ENCODE peak calls at places on chromosomes 13 and 19, in five cellular contexts. One of them, this sample, is unnamed.

GRCh38 chr13:28744656-28745055 is 25.9 kb upstream of the SLC46A3 start:
- DNase-seq in transverse colon: no peak
- DNase-seq in fibroblast of pulmonary artery: no peak
- DNase-seq in mucosa of descending colon: no peak
- DNase-seq in brain microvascular endothelial cell: no peak
- DNase-seq in this sample: no peak

GRCh38 chr19:58021541-58022282 is 12.1 kb upstream of the ZSCAN1 start:
- DNase-seq in transverse colon: peak; percentile 27
- DNase-seq in fibroblast of pulmonary artery: peak; percentile 50
- DNase-seq in mucosa of descending colon: peak; percentile 64
- DNase-seq in brain microvascular endothelial cell: peak; percentile 9
- DNase-seq in this sample: peak; percentile 22

GRCh38 chr13:52070929-52071523 is 46.5 kb downstream of the UTP14C start:
- DNase-seq in transverse colon: no peak
- DNase-seq in fibroblast of pulmonary artery: peak; percentile 58
- DNase-seq in mucosa of descending colon: peak; percentile 6
- DNase-seq in brain microvascular endothelial cell: peak; percentile 27
- DNase-seq in this sample: peak; percentile 52

GRCh38 chr13:114161644-114162532 is 17.2 kb upstream of the CFAP97D2 start:
- DNase-seq in transverse colon: peak; percentile 84
- DNase-seq in fibroblast of pulmonary artery: peak; percentile 80
- DNase-seq in mucosa of descending colon: peak; percentile 86
- DNase-seq in brain microvascular endothelial cell: no peak
- DNase-seq in this sample: peak; percentile 26

GRCh38 chr19:30535011-30535410 is 162.8 kb downstream of the ZNF536 start:
- DNase-seq in transverse colon: no peak
- DNase-seq in fibroblast of pulmonary artery: no peak
- DNase-seq in mucosa of descending colon: no peak
- DNase-seq in brain microvascular endothelial cell: no peak
- DNase-seq in this sample: no peak

GRCh38 chr19:3672993-3673392 is 27.3 kb downstream of the PIP5K1C start:
- DNase-seq in transverse colon: no peak
- DNase-seq in fibroblast of pulmonary artery: no peak
- DNase-seq in mucosa of descending colon: no peak
- DNase-seq in brain microvascular endothelial cell: no peak
- DNase-seq in this sample: no peak

GRCh38 chr19:14089412-14089661 is 1.2 kb downstream of the SAMD1 start:
- DNase-seq in transverse colon: no peak
- DNase-seq in fibroblast of pulmonary artery: peak; percentile 43
- DNase-seq in mucosa of descending colon: no peak
- DNase-seq in brain microvascular endothelial cell: no peak
- DNase-seq in this sample: no peak

GRCh38 chr13:21894091-21894490 is 223.2 kb downstream of the FGF9 start:
- DNase-seq in transverse colon: peak; percentile 78
- DNase-seq in fibroblast of pulmonary artery: no peak
- DNase-seq in mucosa of descending colon: peak; percentile 74
- DNase-seq in brain microvascular endothelial cell: no peak
- DNase-seq in this sample: no peak

GRCh38 chr19:20662421-20663105 is 1.2 kb upstream of the ZNF626 start:
- DNase-seq in transverse colon: no peak
- DNase-seq in fibroblast of pulmonary artery: no peak
- DNase-seq in mucosa of descending colon: no peak
- DNase-seq in brain microvascular endothelial cell: no peak
- DNase-seq in this sample: no peak

GRCh38 chr19:42403586-42403985 is 13.5 kb upstream of the CNFN start:
- DNase-seq in transverse colon: no peak
- DNase-seq in fibroblast of pulmonary artery: no peak
- DNase-seq in mucosa of descending colon: no peak
- DNase-seq in brain microvascular endothelial cell: no peak
- DNase-seq in this sample: no peak

GRCh38 chr19:53365134-53365898 is at the start of gene ZNF525:
- DNase-seq in transverse colon: peak; percentile 95
- DNase-seq in fibroblast of pulmonary artery: peak; percentile 79
- DNase-seq in mucosa of descending colon: peak; percentile 97
- DNase-seq in brain microvascular endothelial cell: peak; percentile 69
- DNase-seq in this sample: peak; percentile 93

GRCh38 chr13:69050696-69051095 is 1056.9 kb upstream of the ATXN8OS start:
- DNase-seq in transverse colon: no peak
- DNase-seq in fibroblast of pulmonary artery: no peak
- DNase-seq in mucosa of descending colon: no peak
- DNase-seq in brain microvascular endothelial cell: no peak
- DNase-seq in this sample: no peak

GRCh38 chr13:111861766-111862366 is 205.1 kb upstream of the SOX1 start:
- DNase-seq in transverse colon: no peak
- DNase-seq in fibroblast of pulmonary artery: no peak
- DNase-seq in mucosa of descending colon: no peak
- DNase-seq in brain microvascular endothelial cell: no peak
- DNase-seq in this sample: no peak

GRCh38 chr13:113836917-113837553 is 26.8 kb downstream of the GAS6 start:
- DNase-seq in transverse colon: no peak
- DNase-seq in fibroblast of pulmonary artery: peak; percentile 82
- DNase-seq in mucosa of descending colon: peak; percentile 48
- DNase-seq in brain microvascular endothelial cell: peak; percentile 81
- DNase-seq in this sample: peak; percentile 96

GRCh38 chr19:30752201-30752600 is 380.0 kb downstream of the ZNF536 start:
- DNase-seq in transverse colon: no peak
- DNase-seq in fibroblast of pulmonary artery: no peak
- DNase-seq in mucosa of descending colon: no peak
- DNase-seq in brain microvascular endothelial cell: no peak
- DNase-seq in this sample: no peak

GRCh38 chr19:54430306-54431254 is 15.3 kb downstream of the TTYH1 start:
- DNase-seq in transverse colon: peak; percentile 37
- DNase-seq in fibroblast of pulmonary artery: peak; percentile 40
- DNase-seq in mucosa of descending colon: peak; percentile 52
- DNase-seq in brain microvascular endothelial cell: peak; percentile 25
- DNase-seq in this sample: peak; percentile 37

GRCh38 chr13:60645552-60646138 is 248.6 kb downstream of the TDRD3 start:
- DNase-seq in transverse colon: no peak
- DNase-seq in fibroblast of pulmonary artery: no peak
- DNase-seq in mucosa of descending colon: no peak
- DNase-seq in brain microvascular endothelial cell: no peak
- DNase-seq in this sample: no peak

GRCh38 chr13:113804703-113805430 is 45.8 kb downstream of the TMEM255B start:
- DNase-seq in transverse colon: no peak
- DNase-seq in fibroblast of pulmonary artery: no peak
- DNase-seq in mucosa of descending colon: no peak
- DNase-seq in brain microvascular endothelial cell: no peak
- DNase-seq in this sample: no peak

GRCh38 chr13:43016226-43016625 is 7.2 kb upstream of the DNAJC15 start:
- DNase-seq in transverse colon: no peak
- DNase-seq in fibroblast of pulmonary artery: no peak
- DNase-seq in mucosa of descending colon: no peak
- DNase-seq in brain microvascular endothelial cell: no peak
- DNase-seq in this sample: peak; percentile 51
- H3K4me3 ChIP-seq in transverse colon: no peak overlapping the region
- H3K4me3 ChIP-seq in fibroblast of pulmonary artery: no peak overlapping the region
- H3K4me3 ChIP-seq in mucosa of descending colon: no peak overlapping the region
- H3K4me3 ChIP-seq in brain microvascular endothelial cell: no peak overlapping the region
- H3K4me3 ChIP-seq in this sample: no peak overlapping the region

GRCh38 chr19:6022570-6023049 is 44.7 kb upstream of the RANBP3 start:
- DNase-seq in transverse colon: no peak
- DNase-seq in fibroblast of pulmonary artery: no peak
- DNase-seq in mucosa of descending colon: no peak
- DNase-seq in brain microvascular endothelial cell: no peak
- DNase-seq in this sample: no peak
- TF ChIP-seq CTCF in transverse colon: no peak
- TF ChIP-seq CTCF in fibroblast of pulmonary artery: no peak
- TF ChIP-seq CTCF in mucosa of descending colon: no peak
- TF ChIP-seq CTCF in brain microvascular endothelial cell: no peak
- TF ChIP-seq CTCF in this sample: no peak

GRCh38 chr19:18649371-18650047 is 12.7 kb downstream of the KLHL26 start:
- DNase-seq in transverse colon: peak; percentile 51
- DNase-seq in fibroblast of pulmonary artery: no peak
- DNase-seq in mucosa of descending colon: peak; percentile 53
- DNase-seq in brain microvascular endothelial cell: peak; percentile 51
- DNase-seq in this sample: peak; percentile 71

GRCh38 chr19:18651738-18652137 is 14.9 kb downstream of the KLHL26 start:
- DNase-seq in transverse colon: no peak
- DNase-seq in fibroblast of pulmonary artery: no peak
- DNase-seq in mucosa of descending colon: no peak
- DNase-seq in brain microvascular endothelial cell: no peak
- DNase-seq in this sample: peak; percentile 28

GRCh38 chr19:18650048-18650435 is 13.2 kb downstream of the KLHL26 start:
- DNase-seq in transverse colon: no peak
- DNase-seq in fibroblast of pulmonary artery: peak; percentile 52
- DNase-seq in mucosa of descending colon: peak; percentile 33
- DNase-seq in brain microvascular endothelial cell: peak; percentile 59
- DNase-seq in this sample: no peak

GRCh38 chr19:18650468-18651001 is 13.7 kb downstream of the KLHL26 start:
- DNase-seq in transverse colon: peak; percentile 55
- DNase-seq in fibroblast of pulmonary artery: peak; percentile 69
- DNase-seq in mucosa of descending colon: peak; percentile 25
- DNase-seq in brain microvascular endothelial cell: peak; percentile 85
- DNase-seq in this sample: no peak

DNA sequence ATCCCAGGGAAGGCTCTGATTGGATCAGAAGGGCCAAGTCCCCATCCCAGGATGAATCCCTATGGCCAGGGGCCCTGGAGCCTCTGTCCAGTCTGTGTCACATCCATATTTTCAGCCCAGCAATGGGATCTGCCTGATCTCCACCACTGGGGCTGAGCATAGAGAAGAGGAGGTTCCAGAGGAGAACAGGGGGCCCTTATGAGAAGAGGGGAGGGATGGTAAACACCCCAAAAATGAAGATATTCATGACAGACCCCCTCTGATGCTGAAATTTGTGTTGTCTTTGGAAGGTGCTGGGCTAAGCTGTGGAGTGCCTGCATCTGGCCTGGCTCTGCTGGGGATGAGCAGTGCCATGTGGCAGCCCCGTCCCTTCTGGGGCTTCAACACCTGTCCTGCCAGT is 14.5 kb downstream of the KLHL26 start:
- DNase-seq in transverse colon: no peak
- DNase-seq in fibroblast of pulmonary artery: no peak
- DNase-seq in mucosa of descending colon: no peak
- DNase-seq in brain microvascular endothelial cell: no peak
- DNase-seq in this sample: no peak
- H3K4me3 ChIP-seq in transverse colon: no peak overlapping the region
- H3K4me3 ChIP-seq in fibroblast of pulmonary artery: no peak overlapping the region
- H3K4me3 ChIP-seq in mucosa of descending colon: no peak overlapping the region
- H3K4me3 ChIP-seq in brain microvascular endothelial cell: no peak overlapping the region
- H3K4me3 ChIP-seq in this sample: no peak overlapping the region

GRCh38 chr13:38697628-38698333 is 10.9 kb downstream of the FREM2 start:
- DNase-seq in transverse colon: no peak
- DNase-seq in fibroblast of pulmonary artery: no peak
- DNase-seq in mucosa of descending colon: no peak
- DNase-seq in brain microvascular endothelial cell: no peak
- DNase-seq in this sample: peak; percentile 54
- TF ChIP-seq CTCF in transverse colon: no peak
- TF ChIP-seq CTCF in fibroblast of pulmonary artery: no peak
- TF ChIP-seq CTCF in mucosa of descending colon: no peak
- TF ChIP-seq CTCF in brain microvascular endothelial cell: peak; percentile 23
- TF ChIP-seq CTCF in this sample: peak; percentile 30

DNA sequence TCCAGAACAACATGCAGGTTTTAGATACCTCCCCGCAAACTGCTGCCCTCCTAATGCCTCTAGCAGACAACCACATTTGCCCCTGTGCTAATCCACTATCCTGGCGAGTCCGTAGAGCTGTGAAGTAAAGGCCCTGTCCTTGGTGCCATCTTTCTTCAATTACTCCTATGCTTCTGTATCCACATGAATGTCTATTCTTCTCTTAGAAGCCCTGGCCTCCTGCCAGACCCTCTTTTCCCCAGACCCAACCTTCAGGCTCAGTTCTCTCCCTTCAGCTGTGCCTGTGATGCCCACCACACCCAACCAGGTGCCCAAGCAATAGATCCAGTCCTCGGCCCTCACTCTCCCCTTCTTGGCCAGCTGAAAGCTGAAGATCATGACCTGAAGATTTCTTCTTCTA is 31.1 kb upstream of the ZNF599 start:
- DNase-seq in transverse colon: no peak
- DNase-seq in fibroblast of pulmonary artery: no peak
- DNase-seq in mucosa of descending colon: no peak
- DNase-seq in brain microvascular endothelial cell: no peak
- DNase-seq in this sample: no peak
- H3K4me3 ChIP-seq in transverse colon: no peak overlapping the region
- H3K4me3 ChIP-seq in fibroblast of pulmonary artery: no peak overlapping the region
- H3K4me3 ChIP-seq in mucosa of descending colon: no peak overlapping the region
- H3K4me3 ChIP-seq in brain microvascular endothelial cell: no peak overlapping the region
- H3K4me3 ChIP-seq in this sample: no peak overlapping the region

GRCh38 chr13:30111810-30112209 is 195.5 kb downstream of the KATNAL1 start:
- DNase-seq in transverse colon: no peak
- DNase-seq in fibroblast of pulmonary artery: no peak
- DNase-seq in mucosa of descending colon: no peak
- DNase-seq in brain microvascular endothelial cell: no peak
- DNase-seq in this sample: no peak
- TF ChIP-seq CTCF in transverse colon: no peak
- TF ChIP-seq CTCF in fibroblast of pulmonary artery: peak; percentile 27
- TF ChIP-seq CTCF in mucosa of descending colon: no peak
- TF ChIP-seq CTCF in brain microvascular endothelial cell: peak; percentile 65
- TF ChIP-seq CTCF in this sample: peak; percentile 27

GRCh38 chr19:11373166-11373884 is 1.1 kb upstream of the SWSAP1 start:
- DNase-seq in transverse colon: no peak
- DNase-seq in fibroblast of pulmonary artery: peak; percentile 31
- DNase-seq in mucosa of descending colon: peak; percentile 49
- DNase-seq in brain microvascular endothelial cell: no peak
- DNase-seq in this sample: peak; percentile 82

GRCh38 chr19:11374449-11375142 is at the start of gene SWSAP1:
- DNase-seq in transverse colon: peak; percentile 99
- DNase-seq in fibroblast of pulmonary artery: peak; percentile 100
- DNase-seq in mucosa of descending colon: peak; percentile 99
- DNase-seq in brain microvascular endothelial cell: peak; percentile 99
- DNase-seq in this sample: peak; percentile 100

GRCh38 chr19:11377237-11377636 is 2.8 kb downstream of the SWSAP1 start:
- DNase-seq in transverse colon: peak; percentile 48
- DNase-seq in fibroblast of pulmonary artery: peak; percentile 79
- DNase-seq in mucosa of descending colon: no peak
- DNase-seq in brain microvascular endothelial cell: peak; percentile 82
- DNase-seq in this sample: peak; percentile 71

GRCh38 chr19:11373885-11374448 is 499 bp upstream of the SWSAP1 start:
- DNase-seq in transverse colon: no peak
- DNase-seq in fibroblast of pulmonary artery: no peak
- DNase-seq in mucosa of descending colon: no peak
- DNase-seq in brain microvascular endothelial cell: no peak
- DNase-seq in this sample: no peak

GRCh38 chr19:11375143-11375948 is 880 bp downstream of the SWSAP1 start:
- DNase-seq in transverse colon: peak; percentile 74
- DNase-seq in fibroblast of pulmonary artery: no peak
- DNase-seq in mucosa of descending colon: peak; percentile 73
- DNase-seq in brain microvascular endothelial cell: no peak
- DNase-seq in this sample: no peak
- H3K4me3 ChIP-seq in transverse colon: peak overlapping the region; percentile 61
- H3K4me3 ChIP-seq in fibroblast of pulmonary artery: peak overlapping the region; percentile 78
- H3K4me3 ChIP-seq in mucosa of descending colon: peak overlapping the region; percentile 39
- H3K4me3 ChIP-seq in brain microvascular endothelial cell: peak overlapping the region; percentile 31
- H3K4me3 ChIP-seq in this sample: peak overlapping the region; percentile 53

GRCh38 chr19:50719566-50719965 is at the start of gene SHANK1:
- DNase-seq in transverse colon: no peak
- DNase-seq in fibroblast of pulmonary artery: no peak
- DNase-seq in mucosa of descending colon: no peak
- DNase-seq in brain microvascular endothelial cell: no peak
- DNase-seq in this sample: no peak

GRCh38 chr19:50721441-50722137 is 1.6 kb upstream of the CLEC11A start:
- DNase-seq in transverse colon: no peak
- DNase-seq in fibroblast of pulmonary artery: no peak
- DNase-seq in mucosa of descending colon: no peak
- DNase-seq in brain microvascular endothelial cell: no peak
- DNase-seq in this sample: no peak

GRCh38 chr19:50720181-50720920 is 749 bp upstream of the SHANK1 start:
- DNase-seq in transverse colon: no peak
- DNase-seq in fibroblast of pulmonary artery: no peak
- DNase-seq in mucosa of descending colon: no peak
- DNase-seq in brain microvascular endothelial cell: no peak
- DNase-seq in this sample: no peak

GRCh38 chr19:50722248-50723013 is 733 bp upstream of the CLEC11A start:
- DNase-seq in transverse colon: no peak
- DNase-seq in fibroblast of pulmonary artery: no peak
- DNase-seq in mucosa of descending colon: no peak
- DNase-seq in brain microvascular endothelial cell: no peak
- DNase-seq in this sample: no peak

GRCh38 chr19:50720921-50721291 is 1.3 kb upstream of the SHANK1 start:
- DNase-seq in transverse colon: no peak
- DNase-seq in fibroblast of pulmonary artery: no peak
- DNase-seq in mucosa of descending colon: no peak
- DNase-seq in brain microvascular endothelial cell: no peak
- DNase-seq in this sample: peak; percentile 34
- TF ChIP-seq CTCF in transverse colon: no peak
- TF ChIP-seq CTCF in fibroblast of pulmonary artery: peak; percentile 9
- TF ChIP-seq CTCF in mucosa of descending colon: no peak
- TF ChIP-seq CTCF in brain microvascular endothelial cell: no peak
- TF ChIP-seq CTCF in this sample: no peak